ENCODE peak calls at places on chromosomes 7 and 10, in seven cellular contexts. Q is colonic mucosa, J is lower lobe of right lung, F is ovary, X is GM23338, Y is adipocyte, A is GM23248. O is an unnamed sample.

GRCh38 chr10:42640610-42641229 is 2.4 kb upstream of the ZNF33B start:
- DNase-seq in J (no peak), A (no peak), X (peak; percentile 22), F (no peak), Q (peak; percentile 65), Y (no peak), O (peak; percentile 85)

GRCh38 chr10:97328646-97329453 is 5.7 kb downstream of the FRAT2 start:
- DNase-seq in Q (no peak), J (no peak), X (no peak), F (no peak), Y (no peak), A (no peak), O (no peak)

GRCh38 chr10:55426138-55426537 is 625.1 kb upstream of the PCDH15 start:
- DNase-seq in J (no peak), A (no peak), Q (no peak), Y (no peak), F (no peak), X (no peak), O (no peak)

GRCh38 chr7:54394877-54395276 is 147.3 kb upstream of the VSTM2A start:
- DNase-seq in F (no peak), A (no peak), X (no peak), Y (no peak), J (no peak), Q (no peak), O (no peak)

GRCh38 chr10:103566536-103566935 is 73.0 kb downstream of the NEURL1 start:
- DNase-seq in Q (no peak), Y (no peak), X (no peak), F (no peak), A (peak; percentile 20), J (no peak), O (no peak)

GRCh38 chr10:78047314-78047891 is 13.7 kb downstream of the RPS24 start:
- DNase-seq in Y (peak; percentile 93), A (peak; percentile 87), J (peak; percentile 86), X (peak; percentile 96), F (peak; percentile 92), Q (peak; percentile 91), O (no peak)

GRCh38 chr7:66335318-66335717 is 130.2 kb downstream of the TPST1 start:
- DNase-seq in X (no peak), Y (no peak), F (no peak), J (no peak), A (no peak), Q (no peak), O (no peak)

GRCh38 chr7:116528008-116528789 is 3.4 kb downstream of the CAV1 start:
- DNase-seq in F (peak; percentile 52), J (no peak), Y (peak; percentile 97), A (peak; percentile 98), Q (peak; percentile 36), X (no peak), O (peak; percentile 70)

GRCh38 chr7:106143711-106144347 is 31.7 kb upstream of the SYPL1 start:
- DNase-seq in F (no peak), J (no peak), X (peak; percentile 8), Y (no peak), A (no peak), Q (no peak), O (no peak)

GRCh38 chr7:128395748-128396147 is 14.0 kb downstream of the IMPDH1 start:
- DNase-seq in X (peak; percentile 36), A (no peak), J (no peak), Q (no peak), F (no peak), Y (no peak), O (no peak)

GRCh38 chr10:5343561-5343960 is 21.2 kb upstream of the UCN3 start:
- DNase-seq in J (no peak), Y (peak; percentile 3), X (no peak), Q (no peak), A (peak; percentile 9), F (no peak), O (no peak)

GRCh38 chr7:54904986-54905385 is 113.8 kb upstream of the EGFR start:
- DNase-seq in Y (peak; percentile 21), J (no peak), F (no peak), A (no peak), Q (no peak), X (no peak), O (no peak)

GRCh38 chr7:80781561-80781979 is 137.3 kb downstream of the SEMA3C start:
- DNase-seq in J (no peak), F (peak; percentile 57), A (peak; percentile 81), Y (peak; percentile 93), X (peak; percentile 13), Q (no peak), O (peak; percentile 75)

GRCh38 chr7:77565917-77566316 is 28.8 kb downstream of the PTPN12 start:
- DNase-seq in A (peak; percentile 92), Y (peak; percentile 76), J (no peak), Q (no peak), F (no peak), X (no peak), O (no peak)

GRCh38 chr10:18738835-18739234 is 79.6 kb downstream of the ARL5B start:
- DNase-seq in A (peak; percentile 92), F (no peak), Y (peak; percentile 1), Q (no peak), J (no peak), X (no peak), O (no peak)

GRCh38 chr7:90595801-90596683 is at the start of gene CDK14:
- DNase-seq in A (peak; percentile 91), F (peak; percentile 90), Y (peak; percentile 93), X (peak; percentile 91), J (peak; percentile 91), Q (peak; percentile 82), O (peak; percentile 67)

GRCh38 chr7:159137906-159138305 is 6.8 kb downstream of the VIPR2 start:
- DNase-seq in A (no peak), Y (no peak), F (no peak), J (no peak), Q (no peak), X (no peak), O (no peak)

GRCh38 chr7:142385528-142386340 is 127.9 kb upstream of the PRSS58 start:
- DNase-seq in X (peak; percentile 78), Y (peak; percentile 81), A (peak; percentile 81), F (no peak), Q (peak; percentile 63), J (no peak), O (no peak)

GRCh38 chr10:123134058-123134914 is 1.5 kb upstream of the HMX3 start:
- DNase-seq in A (peak; percentile 29), Q (no peak), X (peak; percentile 52), F (no peak), Y (no peak), J (no peak), O (no peak)

GRCh38 chr7:118005021-118005420 is 131.8 kb upstream of the CTTNBP2 start:
- DNase-seq in X (peak; percentile 20), J (no peak), A (no peak), Y (no peak), F (no peak), Q (no peak), O (no peak)

GRCh38 chr10:15201589-15202300 is 33.3 kb upstream of the NMT2 start:
- DNase-seq in Y (peak; percentile 56), F (no peak), Q (no peak), X (no peak), A (peak; percentile 62), J (no peak), O (no peak)

GRCh38 chr7:39501358-39501757 is 64.8 kb upstream of the YAE1 start:
- DNase-seq in X (no peak), F (no peak), A (no peak), Q (no peak), J (no peak), Y (no peak), O (no peak)

DNA sequence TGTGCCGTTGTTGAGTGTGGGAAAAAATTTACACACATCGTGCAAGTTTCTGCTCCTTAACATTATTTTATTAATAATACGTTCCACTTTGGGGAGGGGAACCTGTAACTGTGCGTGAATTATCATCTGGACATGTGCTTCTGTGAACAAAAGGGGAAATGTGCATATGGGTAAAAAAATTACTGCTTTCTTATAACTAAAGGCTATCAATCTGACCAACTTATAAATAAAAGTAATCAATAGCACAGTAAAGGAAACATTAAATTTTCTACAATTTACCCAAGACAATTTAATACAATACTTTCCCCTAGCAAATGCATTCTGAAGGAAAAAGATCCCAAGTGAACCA is 4.5 kb downstream of the TWIST1 start:
- DNase-seq in Y (no peak), A (no peak), X (no peak), Q (no peak), F (no peak), J (no peak), O (no peak)
- H3K4me3 ChIP-seq in Y (peak overlapping the region; percentile 98), A (peak overlapping the region; percentile 88), X (peak overlapping the region; percentile 50), Q (no peak overlapping the region), F (no peak overlapping the region), J (no peak overlapping the region), O (no peak overlapping the region)

DNA sequence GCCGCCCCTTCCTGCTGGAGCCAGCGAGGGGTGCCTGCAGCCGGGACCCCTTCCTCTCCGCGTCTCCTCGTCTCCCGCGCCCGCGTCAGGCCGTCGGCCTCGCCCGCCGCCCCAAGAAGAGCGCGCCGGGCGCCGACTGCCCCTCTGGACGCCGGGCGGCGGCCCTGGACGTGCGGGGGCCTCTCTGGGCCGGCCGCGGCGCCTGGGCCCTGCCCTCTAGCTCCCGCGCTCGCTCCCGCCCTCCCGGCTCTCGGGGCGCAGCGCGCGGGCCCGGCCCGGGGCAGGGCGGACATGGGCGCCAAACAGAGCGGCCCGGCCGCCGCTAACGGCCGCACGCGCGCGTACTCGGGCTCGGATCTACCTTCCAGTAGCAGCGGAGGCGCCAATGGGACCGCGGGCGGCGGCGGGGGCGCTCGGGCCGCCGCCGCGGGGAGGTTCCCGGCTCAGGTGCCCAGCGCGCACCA is 702 bp downstream of the ZNRF2 start:
- DNase-seq in Y (peak; percentile 64), Q (no peak), F (peak; percentile 72), J (peak; percentile 65), X (peak; percentile 46), A (peak; percentile 71), O (no peak)
- H3K4me3 ChIP-seq in Y (peak overlapping the region; percentile 97), Q (peak overlapping the region; percentile 78), F (peak overlapping the region; percentile 57), J (peak overlapping the region; percentile 66), X (peak overlapping the region; percentile 75), A (peak overlapping the region; percentile 78), O (peak overlapping the region; percentile 93)

GRCh38 chr7:28488061-28488791 is 75.9 kb downstream of the CREB5 start:
- DNase-seq in A (no peak), Y (no peak), F (no peak), J (no peak), X (no peak), Q (no peak), O (no peak)
- H3K4me3 ChIP-seq in A (no peak overlapping the region), Y (no peak overlapping the region), F (no peak overlapping the region), J (no peak overlapping the region), X (no peak overlapping the region), Q (no peak overlapping the region), O (no peak overlapping the region)

DNA sequence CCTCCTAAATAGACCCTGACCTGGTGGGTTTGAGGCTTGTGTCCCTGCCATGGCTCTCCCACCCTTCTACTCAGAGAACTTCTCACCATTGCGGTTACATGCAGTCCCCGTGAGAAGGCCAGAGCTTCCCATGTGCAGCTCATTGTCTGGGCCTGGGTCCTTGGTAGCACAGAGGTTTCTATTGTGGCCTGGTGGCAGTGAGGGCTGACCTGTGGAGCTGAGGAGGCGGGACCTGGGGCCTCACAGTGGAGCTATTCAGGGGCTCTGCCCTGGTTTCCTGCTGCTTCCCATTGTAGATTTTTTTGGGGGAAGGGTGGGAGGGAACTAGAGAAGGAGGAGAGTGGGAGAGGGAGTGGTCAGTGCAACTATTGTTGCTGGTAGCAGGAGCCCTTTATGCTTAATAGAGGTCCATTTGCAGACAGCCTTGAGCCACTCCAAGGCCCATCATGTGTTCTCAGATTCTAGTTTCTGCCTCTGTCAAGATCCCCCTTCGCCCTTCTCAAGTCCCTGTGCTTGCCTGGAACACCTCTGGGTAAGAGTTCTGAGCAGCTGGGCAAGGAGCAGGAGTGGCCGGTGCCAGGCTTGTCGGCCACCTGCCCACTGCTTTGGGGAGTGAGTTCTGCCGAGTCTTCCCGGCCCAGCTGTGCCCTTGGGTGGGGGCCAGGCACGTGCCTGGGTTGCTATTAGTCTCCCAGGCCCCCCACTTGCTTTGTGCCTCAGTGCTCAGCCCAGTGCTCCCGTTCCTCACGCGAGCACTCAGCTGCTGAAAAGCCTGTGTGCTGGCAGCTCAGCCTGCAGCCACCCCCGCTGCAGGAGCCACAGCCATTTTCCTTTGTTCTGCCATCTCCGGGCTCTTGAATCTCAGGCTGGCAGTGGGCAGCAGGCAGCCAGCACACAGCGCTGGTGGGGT is 10.7 kb downstream of the TSPAN14 start:
- DNase-seq in F (peak; percentile 77), Q (peak; percentile 26), A (peak; percentile 63), Y (no peak), X (peak; percentile 93), J (no peak), O (no peak)
- H3K4me3 ChIP-seq in F (no peak overlapping the region), Q (no peak overlapping the region), A (no peak overlapping the region), Y (peak overlapping the region; percentile 15), X (peak overlapping the region; percentile 43), J (peak overlapping the region; percentile 37), O (no peak overlapping the region)

O was measured in RWPE2.